ENCODE peak calls at places on chromosomes 16 and 17, in four cellular contexts. W is sigmoid colon, P is left ventricle myocardium inferior, J is small intestine. O is an unnamed sample. For H3K4me1, the result is how much of the 10 kb centered on the place peaks cover.

GRCh38 chr16:3098459-3099394 is at the start of gene ZSCAN10:
- DNase-seq in W (no peak), P (no peak), J (no peak), O (peak)

GRCh38 chr16:1167276-1168107 is 14.6 kb downstream of the CACNA1H start:
- DNase-seq in W (no peak), P (no peak), J (peak), O (no peak)

GRCh38 chr16:89599451-89599858 is 14.0 kb upstream of the DPEP1 start:
- DNase-seq in W (no peak), P (no peak), J (peak), O (no peak)

GRCh38 chr17:6343191-6343590 is 91.7 kb downstream of the AIPL1 start:
- DNase-seq in W (no peak), P (no peak), J (no peak), O (no peak)

GRCh38 chr17:47980516-47980915 is 9.6 kb downstream of the CDK5RAP3 start:
- DNase-seq in W (no peak), P (no peak), J (no peak), O (no peak)

GRCh38 chr17:73256220-73256619 is 5.5 kb downstream of the CPSF4L start:
- DNase-seq in W (no peak), P (no peak), J (no peak), O (no peak)

GRCh38 chr16:82917886-82918595 is 291.3 kb downstream of the CDH13 start:
- DNase-seq in W (no peak), P (no peak), J (no peak), O (no peak)

GRCh38 chr17:42260318-42260717 is 15.9 kb downstream of the STAT5B start:
- DNase-seq in W (no peak), P (no peak), J (no peak), O (no peak)

GRCh38 chr17:4968916-4969550 is 1.4 kb upstream of the SPAG7 start:
- DNase-seq in W (peak), P (no peak), J (no peak), O (peak)

GRCh38 chr16:84518804-84519341 is 14.4 kb upstream of the MEAK7 start:
- DNase-seq in W (no peak), P (no peak), J (peak), O (peak)

GRCh38 chr16:22355487-22355908 is 18.9 kb downstream of the CDR2 start:
- DNase-seq in W (no peak), P (no peak), J (no peak), O (no peak)
- H3K4me1 ChIP-seq in W (under half), P (under half), J (under half), O (under half)

DNA sequence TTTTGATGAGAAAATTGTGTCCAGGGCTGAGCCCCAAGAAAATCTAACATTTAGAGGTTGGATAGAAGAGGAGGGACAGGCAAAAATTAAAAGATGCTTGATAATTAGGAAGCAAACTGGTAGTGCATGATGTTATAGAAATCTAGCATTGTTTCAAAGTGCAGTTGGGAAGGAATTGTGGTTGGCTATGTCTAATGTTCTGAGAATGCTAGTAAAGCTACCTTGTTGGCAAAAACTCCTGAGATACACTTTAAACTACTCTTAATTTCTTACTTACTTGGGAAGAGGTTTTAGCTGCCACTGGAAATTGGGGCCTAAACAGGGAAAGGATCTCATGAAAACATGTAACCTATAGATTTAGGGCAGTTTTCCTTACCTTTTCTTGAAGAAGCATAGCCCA is 48.3 kb downstream of the MAP2K4 start:
- DNase-seq in W (no peak), P (no peak), J (no peak), O (no peak)
- H3K4me1 ChIP-seq in W (under half), P (under half), J (under half), O (under half)

GRCh38 chr17:75343007-75343406 is 53.8 kb upstream of the SLC25A19 start:
- DNase-seq in W (no peak), P (no peak), J (no peak), O (no peak)

GRCh38 chr17:75341784-75342183 is 52.6 kb upstream of the SLC25A19 start:
- DNase-seq in W (no peak), P (no peak), J (no peak), O (no peak)

GRCh38 chr17:75338335-75338734 is 49.1 kb upstream of the SLC25A19 start:
- DNase-seq in W (peak), P (no peak), J (no peak), O (no peak)

GRCh38 chr17:75344664-75345063 is 55.4 kb upstream of the SLC25A19 start:
- DNase-seq in W (no peak), P (no peak), J (no peak), O (no peak)

DNA sequence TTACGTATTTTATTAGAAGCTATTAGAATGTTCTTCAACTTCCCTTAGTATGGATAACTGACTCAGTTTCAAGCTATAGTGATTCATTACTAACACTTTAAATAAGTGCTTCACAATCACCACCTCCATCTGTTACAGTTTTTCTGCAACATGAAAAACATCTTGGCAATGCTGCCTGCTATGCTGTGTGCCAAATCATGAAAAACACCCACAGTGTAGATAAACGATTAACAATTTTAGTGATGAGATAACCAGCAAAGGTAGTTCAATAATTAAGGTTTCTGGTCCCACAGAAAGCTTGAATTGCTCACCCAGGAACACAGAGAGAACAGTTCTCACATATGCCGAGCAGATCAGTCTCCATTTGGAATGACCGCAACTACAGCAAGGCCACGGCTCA is 51.4 kb upstream of the SLC25A19 start:
- DNase-seq in W (no peak), P (no peak), J (no peak), O (no peak)
- H3K4me1 ChIP-seq in W (under half), P (half or more), J (under half), O (under half)

DNA sequence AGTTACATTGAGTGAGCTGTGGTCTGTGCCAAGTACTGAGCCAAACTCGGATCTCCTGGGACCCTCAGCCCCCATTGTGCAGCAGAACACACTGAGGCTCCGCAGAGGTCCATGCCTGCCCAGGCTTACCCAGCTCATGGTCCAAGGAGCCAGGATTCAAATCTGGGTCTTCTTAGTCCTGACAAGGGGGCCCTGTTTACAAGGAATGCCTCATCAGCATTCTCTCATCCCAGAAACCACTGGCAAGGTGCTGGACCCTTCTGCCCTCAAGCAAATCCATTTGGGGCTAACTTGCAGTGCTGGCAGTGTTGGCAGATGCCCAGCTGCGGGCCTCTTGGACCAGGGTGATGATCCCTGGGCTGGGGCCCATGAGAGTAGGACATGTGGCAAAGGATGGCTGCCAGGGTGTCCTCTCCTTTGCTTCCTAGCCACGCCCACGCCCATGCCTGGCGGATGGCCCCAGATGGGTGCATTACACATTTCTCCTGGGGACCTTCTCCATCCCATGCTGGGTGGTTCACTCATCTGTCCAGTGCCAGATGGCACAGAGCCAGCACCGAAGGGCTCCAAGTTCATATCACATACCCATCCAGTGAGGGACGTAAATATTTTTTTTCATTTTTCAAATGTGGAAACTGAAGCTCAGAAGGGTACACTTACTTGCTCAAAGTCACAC is 117.7 kb downstream of the CMIP start:
- DNase-seq in W (no peak), P (no peak), J (no peak), O (peak)
- H3K4me1 ChIP-seq in W (under half), P (under half), J (under half), O (under half)

O was measured in mucosa of descending colon.